ENCODE peak calls at places on chromosomes 2 and 18, in seven cellular contexts. F, Y, V, A, U, Z and E are unnamed samples.
A peak's percentile ranks its signal among the peaks of the same experiment; 100 is the strongest.

GRCh38 chr2:32865399-32866068 is 81.2 kb upstream of the LTBP1 start:
- DNase-seq in Y (no peak), F (no peak), Z (no peak), U (no peak), A (peak; percentile 97), V (no peak), E (no peak)

GRCh38 chr2:113692698-113693428 is 63.6 kb downstream of the SLC35F5 start:
- DNase-seq in Z (peak; percentile 59), A (no peak), U (no peak), F (no peak), V (peak; percentile 11), Y (no peak), E (no peak)

GRCh38 chr2:172513935-172514586 is 41.8 kb upstream of the PDK1 start:
- DNase-seq in F (no peak), U (no peak), Y (no peak), V (peak; percentile 60), Z (no peak), A (no peak), E (no peak)

GRCh38 chr18:54786211-54786610 is 42.1 kb upstream of the RAB27B start:
- DNase-seq in Y (no peak), A (no peak), V (no peak), Z (no peak), F (no peak), U (no peak), E (no peak)

GRCh38 chr2:47043142-47043890 is 111.8 kb downstream of the STPG4 start:
- DNase-seq in Z (no peak), F (no peak), U (no peak), Y (no peak), A (peak; percentile 90), V (peak; percentile 69), E (no peak)

GRCh38 chr2:26590960-26591618 is 50.1 kb downstream of the CIB4 start:
- DNase-seq in V (no peak), F (no peak), Z (no peak), Y (no peak), U (no peak), A (no peak), E (peak; percentile 35)

GRCh38 chr2:74834806-74835755 is 1.2 kb downstream of the HK2 start:
- DNase-seq in V (no peak), F (peak; percentile 25), U (no peak), A (peak; percentile 54), Y (peak; percentile 54), Z (peak; percentile 85), E (peak; percentile 90)

GRCh38 chr18:44996261-44996660 is 315.6 kb downstream of the SETBP1 start:
- DNase-seq in U (no peak), Y (no peak), V (no peak), Z (no peak), F (no peak), A (no peak), E (no peak)

GRCh38 chr18:79875531-79875919 is 75.9 kb downstream of the SLC66A2 start:
- DNase-seq in V (no peak), F (no peak), U (no peak), Y (no peak), A (no peak), Z (no peak), E (no peak)

GRCh38 chr2:197215988-197216979 is 94.3 kb downstream of the ANKRD44 start:
- DNase-seq in Y (no peak), U (no peak), A (no peak), F (no peak), V (no peak), Z (no peak), E (no peak)

GRCh38 chr2:241637233-241638062 is at the start of gene ATG4B:
- DNase-seq in Y (peak; percentile 62), U (peak; percentile 50), F (peak; percentile 69), V (peak; percentile 83), A (peak; percentile 73), Z (peak; percentile 84), E (peak; percentile 91)

GRCh38 chr18:13463526-13463925 is 245.0 kb downstream of the LDLRAD4 start:
- DNase-seq in Z (no peak), F (no peak), A (no peak), V (no peak), Y (no peak), U (no peak), E (no peak)